ENCODE peak calls at places on chromosomes 12 and 14, in eight cellular contexts. N is hepatocyte, X is heart left ventricle, B is heart right ventricle, Y is A673, L is brain microvascular endothelial cell, H is cardiac muscle cell, C is mesendoderm. A is an unnamed sample.

GRCh38 chr12:111446044-111446581 is 40.4 kb downstream of the SH2B3 start:
- DNase-seq in N (no peak), X (no peak), B (no peak), Y (peak; percentile 82), L (no peak), H (peak; percentile 72), C (peak; percentile 87), A (no peak)

GRCh38 chr12:47938093-47938492 is 25.3 kb upstream of the TMEM106C start:
- DNase-seq in N (no peak), X (no peak), B (no peak), Y (peak; percentile 14), L (peak; percentile 12), H (peak; percentile 21), C (no peak), A (no peak)

GRCh38 chr12:54385251-54385914 is 850 bp upstream of the ZNF385A start:
- DNase-seq in N (no peak), X (no peak), B (no peak), Y (no peak), L (no peak), H (no peak), C (peak; percentile 56), A (no peak)

GRCh38 chr12:46921754-46922113 is 95.9 kb upstream of the SLC38A4 start:
- DNase-seq in N (peak; percentile 54), X (no peak), B (no peak), Y (no peak), L (no peak), H (peak; percentile 82), C (no peak), A (no peak)

GRCh38 chr14:105393151-105393550 is 5.2 kb upstream of the TEX22 start:
- DNase-seq in N (no peak), X (no peak), B (no peak), Y (no peak), L (no peak), H (no peak), C (no peak), A (no peak)

GRCh38 chr12:115456946-115457689 is 773.1 kb upstream of the TBX3 start:
- DNase-seq in N (peak; percentile 55), X (no peak), B (no peak), Y (no peak), L (no peak), H (no peak), C (peak; percentile 87), A (no peak)

GRCh38 chr12:75702477-75703093 is 191.2 kb upstream of the KRR1 start:
- DNase-seq in N (no peak), X (no peak), B (no peak), Y (no peak), L (no peak), H (no peak), C (no peak), A (no peak)

GRCh38 chr12:109377139-109377685 is 29.5 kb downstream of the MYO1H start:
- DNase-seq in N (no peak), X (no peak), B (no peak), Y (peak; percentile 57), L (no peak), H (no peak), C (peak; percentile 52), A (no peak)

GRCh38 chr12:100716949-100717732 is 77.4 kb upstream of the ANO4 start:
- DNase-seq in N (peak; percentile 48), X (peak; percentile 58), B (no peak), Y (peak; percentile 52), L (no peak), H (peak; percentile 51), C (peak; percentile 56), A (no peak)

GRCh38 chr14:77589099-77589498 is 27.3 kb downstream of the SPTLC2 start:
- DNase-seq in N (no peak), X (no peak), B (no peak), Y (peak; percentile 15), L (no peak), H (no peak), C (no peak), A (no peak)

GRCh38 chr12:55687746-55688145 is 20.0 kb downstream of the ITGA7 start:
- DNase-seq in N (no peak), X (no peak), B (no peak), Y (no peak), L (no peak), H (no peak), C (no peak), A (no peak)

GRCh38 chr14:64170190-64170589 is 124.0 kb downstream of the ESR2 start:
- DNase-seq in N (no peak), X (no peak), B (no peak), Y (no peak), L (no peak), H (no peak), C (no peak), A (no peak)

GRCh38 chr12:110741795-110742717 is 635 bp downstream of the PPP1CC start:
- DNase-seq in N (peak; percentile 64), X (no peak), B (peak; percentile 42), Y (peak; percentile 39), L (peak; percentile 9), H (peak; percentile 37), C (peak; percentile 51), A (no peak)

GRCh38 chr14:24670594-24670993 is 36.6 kb upstream of the GZMB start:
- DNase-seq in N (no peak), X (no peak), B (no peak), Y (no peak), L (no peak), H (no peak), C (no peak), A (no peak)

GRCh38 chr12:53482626-53483165 is 16.6 kb downstream of the MAP3K12 start:
- DNase-seq in N (no peak), X (no peak), B (no peak), Y (no peak), L (no peak), H (no peak), C (no peak), A (no peak)

GRCh38 chr12:124867389-124867930 is 3.8 kb upstream of the SCARB1 start:
- DNase-seq in N (peak; percentile 55), X (no peak), B (no peak), Y (no peak), L (peak; percentile 58), H (peak; percentile 75), C (no peak), A (no peak)

GRCh38 chr12:93614917-93615596 is 42.6 kb downstream of the SOCS2 start:
- DNase-seq in N (no peak), X (no peak), B (no peak), Y (no peak), L (peak; percentile 88), H (peak; percentile 56), C (peak; percentile 89), A (peak; percentile 5)

GRCh38 chr12:56150563-56150962 is 1.8 kb upstream of the MYL6B start:
- DNase-seq in N (no peak), X (no peak), B (no peak), Y (no peak), L (no peak), H (peak; percentile 62), C (no peak), A (no peak)

GRCh38 chr14:72023128-72024042 is 91.2 kb downstream of the RGS6 start:
- DNase-seq in N (no peak), X (no peak), B (no peak), Y (peak; percentile 60), L (no peak), H (no peak), C (no peak), A (no peak)

GRCh38 chr12:115308918-115309317 is 624.9 kb upstream of the TBX3 start:
- DNase-seq in N (no peak), X (no peak), B (no peak), Y (no peak), L (no peak), H (no peak), C (no peak), A (no peak)

DNA sequence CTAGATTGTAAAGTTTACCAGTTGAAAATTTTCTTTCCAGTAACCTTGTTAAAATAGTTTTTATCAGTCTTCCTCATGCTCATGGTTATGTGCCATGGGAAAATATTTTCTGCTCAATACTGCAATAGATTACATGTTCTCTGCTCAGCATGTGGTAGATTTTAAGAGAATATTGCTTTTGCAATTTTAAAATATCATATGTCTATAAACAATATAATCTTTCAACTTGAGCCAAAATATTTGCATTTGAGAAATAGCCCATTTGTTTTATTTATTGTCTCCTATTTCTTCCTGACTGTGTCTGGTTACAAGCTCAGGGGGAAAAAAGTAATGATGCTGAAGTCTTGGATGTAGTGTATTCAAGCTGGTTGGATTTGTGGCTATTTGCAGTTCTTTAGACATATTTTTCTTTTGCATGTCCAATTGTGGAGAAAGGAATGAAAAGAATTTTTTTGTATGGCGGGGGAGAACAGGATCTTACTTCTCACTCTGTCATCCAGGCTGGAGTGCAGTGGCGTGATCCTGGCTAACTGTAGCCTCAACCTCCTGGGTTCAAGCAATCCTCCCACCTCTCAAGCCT is 342.6 kb upstream of the NAV3 start:
- DNase-seq in N (no peak), X (no peak), B (no peak), Y (no peak), L (peak; percentile 18), H (peak; percentile 16), C (no peak), A (no peak)
- H3K4me3 ChIP-seq in N (no peak overlapping the region), X (no peak overlapping the region), B (no peak overlapping the region), Y (no peak overlapping the region), L (no peak overlapping the region), H (no peak overlapping the region), C (no peak overlapping the region), A (no peak overlapping the region)

GRCh38 chr12:57452181-57452936 is 2.7 kb upstream of the INHBE start:
- DNase-seq in N (peak; percentile 88), X (peak; percentile 77), B (peak; percentile 75), Y (no peak), L (peak; percentile 84), H (peak; percentile 86), C (peak; percentile 92), A (no peak)
- H3K27ac ChIP-seq in N (peak overlapping the region; percentile 87), X (peak overlapping the region; percentile 94), B (peak overlapping the region; percentile 83), Y (no peak overlapping the region), L (peak overlapping the region; percentile 49), H (peak overlapping the region; percentile 91), C (no peak overlapping the region), A (peak overlapping the region; percentile 92)

GRCh38 chr12:42607584-42607984 is 18.0 kb upstream of the PRICKLE1 start:
- DNase-seq in N (no peak), X (no peak), B (no peak), Y (no peak), L (no peak), H (no peak), C (peak; percentile 78), A (no peak)
- H3K36me3 ChIP-seq in N (no peaks in the 10 kb centered on the region), X (no peaks in the 10 kb centered on the region), B (no peaks in the 10 kb centered on the region), Y (no peaks in the 10 kb centered on the region), L (no peaks in the 10 kb centered on the region), H (no peaks in the 10 kb centered on the region), C (no peaks in the 10 kb centered on the region), A (no peaks in the 10 kb centered on the region)

GRCh38 chr14:23114669-23115491 is 4.2 kb downstream of the CEBPE start:
- DNase-seq in N (peak; percentile 40), X (no peak), B (no peak), Y (peak; percentile 32), L (peak; percentile 93), H (peak; percentile 93), C (no peak), A (peak; percentile 67)

GRCh38 chr14:23112359-23113178 is 6.5 kb downstream of the CEBPE start:
- DNase-seq in N (no peak), X (no peak), B (no peak), Y (no peak), L (no peak), H (peak; percentile 45), C (peak; percentile 82), A (no peak)

GRCh38 chr14:23113346-23114119 is 5.5 kb downstream of the CEBPE start:
- DNase-seq in N (no peak), X (no peak), B (no peak), Y (no peak), L (no peak), H (peak; percentile 92), C (no peak), A (no peak)

GRCh38 chr14:23115492-23115850 is 3.6 kb downstream of the CEBPE start:
- DNase-seq in N (no peak), X (no peak), B (no peak), Y (no peak), L (no peak), H (no peak), C (no peak), A (no peak)

GRCh38 chr14:23114120-23114458 is 5.0 kb downstream of the CEBPE start:
- DNase-seq in N (no peak), X (no peak), B (no peak), Y (no peak), L (no peak), H (no peak), C (no peak), A (no peak)
- H3K4me3 ChIP-seq in N (no peak overlapping the region), X (no peak overlapping the region), B (no peak overlapping the region), Y (no peak overlapping the region), L (no peak overlapping the region), H (no peak overlapping the region), C (no peak overlapping the region), A (no peak overlapping the region)